ENCODE peak calls at places on chromosome 5, in nine cellular contexts. V is activated CD4-positive, CD25-positive, alpha-beta regulatory T cell; O is Caki2; P is effector CD8-positive, alpha-beta T cell; C is iPS-NIHi11; B is stimulated activated CD8-positive, alpha-beta memory T cell treated with anti-CD3 and anti-CD28 coated beads, Interleukin-7, amount 100 ng/mL, for 24 hours; J is SW 1271; Q is Right ventricle myocardium superior; F is NB4. Y is an unnamed sample.

GRCh38 chr5:175746851-175747250 is 89.0 kb downstream of the HRH2 start:
- DNase-seq in Q (no peak), P (no peak), B (no peak), J (no peak), F (no peak), V (no peak), O (peak; percentile 23), C (peak; percentile 58), Y (no peak)

GRCh38 chr5:148831590-148832565 is 5.5 kb downstream of the ADRB2 start:
- DNase-seq in Q (no peak), V (no peak), P (no peak), F (peak; percentile 42), J (no peak), C (no peak), B (no peak), O (no peak), Y (no peak)

GRCh38 chr5:141475625-141476131 is at the start of gene PCDHGC3:
- DNase-seq in B (no peak), J (peak; percentile 92), F (peak; percentile 89), C (peak; percentile 93), P (no peak), V (no peak), Q (peak; percentile 95), O (peak; percentile 90), Y (peak; percentile 80)

GRCh38 chr5:179217956-179218355 is 127.3 kb downstream of the ADAMTS2 start:
- DNase-seq in C (no peak), J (no peak), Q (peak; percentile 38), V (no peak), O (no peak), B (no peak), P (no peak), F (no peak), Y (no peak)

GRCh38 chr5:136749016-136749415 is 383.7 kb upstream of the TRPC7 start:
- DNase-seq in P (no peak), J (no peak), C (no peak), V (no peak), F (no peak), Q (no peak), B (no peak), O (no peak), Y (no peak)

GRCh38 chr5:130708744-130709143 is 456.3 kb downstream of the HINT1 start:
- DNase-seq in C (no peak), P (no peak), Q (no peak), F (no peak), O (no peak), B (no peak), J (no peak), V (no peak), Y (no peak)

GRCh38 chr5:150406120-150407096 is 6.3 kb downstream of the CD74 start:
- DNase-seq in Q (no peak), P (no peak), O (no peak), C (no peak), J (no peak), F (no peak), V (no peak), B (no peak), Y (no peak)

GRCh38 chr5:123673107-123673506 is 161.1 kb downstream of the CSNK1G3 start:
- DNase-seq in B (no peak), Q (no peak), V (no peak), F (no peak), J (no peak), P (no peak), C (peak; percentile 28), O (peak; percentile 27), Y (no peak)

GRCh38 chr5:139684881-139685749 is 37.0 kb downstream of the CXXC5 start:
- DNase-seq in Q (peak; percentile 67), O (no peak), B (no peak), C (peak; percentile 65), F (no peak), V (no peak), P (no peak), J (no peak), Y (no peak)